ENCODE peak calls at places on chromosomes 5 and 9, in four cellular contexts. J is K562, F is GM12878, B is SK-N-SH. C is an unnamed sample.

GRCh38 chr9:33346564-33346963 is 55.8 kb downstream of the AQP7 start:
- DNase-seq in J (no peak), F (no peak), B (no peak), C (no peak)

GRCh38 chr9:127168756-127169506 is 46.5 kb upstream of the ANGPTL2 start:
- DNase-seq in F (no peak), J (peak; percentile 79), B (no peak), C (no peak)

GRCh38 chr5:77629553-77630245 is 8.8 kb downstream of the OTP start:
- DNase-seq in B (no peak), F (no peak), J (no peak), C (no peak)

GRCh38 chr5:95076395-95077165 is 208.3 kb downstream of the MCTP1 start:
- DNase-seq in J (no peak), F (no peak), B (no peak), C (no peak)

GRCh38 chr5:112479418-112479817 is 60.3 kb upstream of the EPB41L4A start:
- DNase-seq in J (no peak), F (no peak), B (no peak), C (no peak)

GRCh38 chr5:139952464-139953070 is 90.5 kb downstream of the NRG2 start:
- DNase-seq in B (no peak), F (no peak), J (no peak), C (no peak)

GRCh38 chr5:1274471-1274870 is 20.4 kb downstream of the TERT start:
- DNase-seq in F (no peak), B (no peak), J (no peak), C (no peak)

GRCh38 chr5:157571357-157571827 is 4.2 kb downstream of the ADAM19 start:
- DNase-seq in F (peak; percentile 75), B (no peak), J (peak; percentile 34), C (no peak)

GRCh38 chr5:59798862-59799667 is 94.5 kb downstream of the PDE4D start:
- DNase-seq in F (peak; percentile 60), J (no peak), B (no peak), C (no peak)

DNA sequence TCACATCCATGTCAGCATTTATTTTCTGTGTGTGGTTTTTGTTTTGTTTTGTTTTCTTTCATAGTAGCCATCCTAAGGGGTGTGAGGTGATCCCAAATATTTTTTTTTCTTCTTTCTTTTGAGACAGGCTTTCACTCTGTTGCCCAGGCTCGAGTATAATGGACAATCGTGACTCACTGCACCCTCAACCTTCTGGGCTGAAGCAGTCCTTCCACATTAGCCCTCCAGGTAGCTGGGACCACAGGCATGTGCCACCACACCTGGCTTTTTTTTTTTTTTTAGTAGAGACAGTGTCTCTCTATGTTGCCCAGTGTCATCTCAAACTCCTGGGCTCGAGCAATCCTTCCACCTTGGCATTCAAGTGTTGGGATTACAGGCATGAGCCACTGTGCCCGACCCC is 59.1 kb downstream of the CDC42SE2 start:
- DNase-seq in J (no peak), B (no peak), F (no peak), C (no peak)
- H3K4me1 ChIP-seq in J (no peaks in the 10 kb centered on the region), B (peaks cover 19% of the 10 kb centered on the region), F (no peaks in the 10 kb centered on the region), C (no peaks in the 10 kb centered on the region)

GRCh38 chr9:13952906-13953305 is 361.0 kb downstream of the NFIB start:
- DNase-seq in B (no peak), F (no peak), J (no peak), C (no peak)

GRCh38 chr9:13958672-13959071 is 355.3 kb downstream of the NFIB start:
- DNase-seq in F (no peak), B (no peak), J (no peak), C (no peak)

GRCh38 chr9:13960011-13960765 is 353.8 kb downstream of the NFIB start:
- DNase-seq in B (no peak), F (no peak), J (no peak), C (no peak)

GRCh38 chr9:13957089-13957488 is 356.9 kb downstream of the NFIB start:
- DNase-seq in B (no peak), F (no peak), J (no peak), C (no peak)

GRCh38 chr9:13956107-13956506 is 357.8 kb downstream of the NFIB start:
- DNase-seq in F (no peak), J (no peak), B (no peak), C (no peak)
- TF ChIP-seq GABPA in F (no peak), J (no peak), B (no peak), C (no peak)

DNA sequence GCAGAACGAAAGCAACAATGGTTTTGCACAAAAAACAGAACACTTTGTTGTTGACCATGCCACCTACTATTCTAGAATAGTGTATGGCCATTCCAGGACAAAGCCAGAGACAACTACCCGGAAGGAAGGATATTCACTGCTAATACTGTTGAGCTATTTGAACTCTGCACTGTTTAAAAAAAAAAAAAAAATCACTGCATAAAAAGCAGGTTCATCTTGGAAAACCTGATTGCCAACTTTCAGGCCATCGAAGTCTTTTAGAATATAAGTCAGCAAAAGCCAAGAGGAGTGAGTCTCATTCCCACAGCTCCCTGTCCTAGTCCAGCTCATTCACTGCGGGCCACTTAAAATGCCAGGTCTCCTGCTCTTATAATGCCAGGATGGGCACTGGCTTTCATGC is 4.0 kb downstream of the ENC1 start:
- DNase-seq in B (no peak), J (no peak), F (no peak), C (no peak)
- H3K4me1 ChIP-seq in B (peaks cover 29% of the 10 kb centered on the region), J (peaks cover 22% of the 10 kb centered on the region), F (peaks cover 28% of the 10 kb centered on the region), C (peaks cover 63% of the 10 kb centered on the region)

DNA sequence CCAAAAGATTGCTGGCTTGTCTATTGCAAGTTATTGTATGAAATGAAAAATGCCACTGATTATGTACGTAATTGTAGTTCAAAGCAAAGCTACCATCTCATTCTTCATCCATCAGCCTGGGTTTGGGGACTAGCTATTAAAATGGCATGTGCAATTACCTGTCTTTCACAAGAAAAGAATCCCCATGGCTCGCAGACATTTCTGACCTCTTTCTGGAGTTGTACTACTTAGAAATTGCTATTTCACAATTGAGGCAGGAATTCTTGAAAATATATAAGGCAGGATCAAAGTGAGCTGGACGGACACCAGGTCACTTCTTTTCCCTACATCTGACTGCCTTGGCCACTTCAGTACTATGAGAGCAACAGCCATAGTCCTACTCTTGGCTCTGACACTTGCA is at the start of gene SPINK9:
- DNase-seq in J (no peak), B (no peak), F (no peak), C (no peak)
- TF ChIP-seq GABPA in J (no peak), B (no peak), F (no peak), C (no peak)

GRCh38 chr9:95461448-95462381 is 55.1 kb downstream of the PTCH1 start:
- DNase-seq in J (no peak), B (no peak), F (no peak), C (no peak)

GRCh38 chr9:95463145-95464060 is 53.4 kb downstream of the PTCH1 start:
- DNase-seq in B (no peak), F (no peak), J (peak; percentile 16), C (no peak)

GRCh38 chr9:95460627-95461164 is 56.1 kb downstream of the PTCH1 start:
- DNase-seq in J (no peak), F (no peak), B (peak; percentile 69), C (no peak)

GRCh38 chr9:95459867-95460626 is 56.7 kb downstream of the PTCH1 start:
- DNase-seq in F (no peak), J (no peak), B (no peak), C (no peak)

GRCh38 chr9:95462419-95463121 is 54.2 kb downstream of the PTCH1 start:
- DNase-seq in B (peak; percentile 90), F (peak; percentile 94), J (peak; percentile 98), C (no peak)
- H3K4me1 ChIP-seq in B (peaks cover 13% of the 10 kb centered on the region), F (peaks cover 31% of the 10 kb centered on the region), J (peaks cover 24% of the 10 kb centered on the region), C (no peaks in the 10 kb centered on the region)

GRCh38 chr5:132364319-132364718 is 5.2 kb upstream of the SLC22A5 start:
- DNase-seq in F (no peak), B (no peak), J (no peak), C (no peak)

GRCh38 chr5:132358760-132359159 is 10.8 kb upstream of the SLC22A5 start:
- DNase-seq in F (no peak), B (no peak), J (no peak), C (no peak)

GRCh38 chr5:132363431-132364112 is 5.9 kb upstream of the SLC22A5 start:
- DNase-seq in J (peak; percentile 78), B (no peak), F (no peak), C (no peak)

GRCh38 chr5:132365213-132365612 is 4.3 kb upstream of the SLC22A5 start:
- DNase-seq in B (no peak), F (no peak), J (peak; percentile 65), C (peak; percentile 54)

GRCh38 chr5:132362086-132362485 is 7.4 kb upstream of the SLC22A5 start:
- DNase-seq in J (no peak), B (no peak), F (no peak), C (no peak)
- TF ChIP-seq GABPA in J (no peak), B (no peak), F (no peak), C (no peak)

DNA sequence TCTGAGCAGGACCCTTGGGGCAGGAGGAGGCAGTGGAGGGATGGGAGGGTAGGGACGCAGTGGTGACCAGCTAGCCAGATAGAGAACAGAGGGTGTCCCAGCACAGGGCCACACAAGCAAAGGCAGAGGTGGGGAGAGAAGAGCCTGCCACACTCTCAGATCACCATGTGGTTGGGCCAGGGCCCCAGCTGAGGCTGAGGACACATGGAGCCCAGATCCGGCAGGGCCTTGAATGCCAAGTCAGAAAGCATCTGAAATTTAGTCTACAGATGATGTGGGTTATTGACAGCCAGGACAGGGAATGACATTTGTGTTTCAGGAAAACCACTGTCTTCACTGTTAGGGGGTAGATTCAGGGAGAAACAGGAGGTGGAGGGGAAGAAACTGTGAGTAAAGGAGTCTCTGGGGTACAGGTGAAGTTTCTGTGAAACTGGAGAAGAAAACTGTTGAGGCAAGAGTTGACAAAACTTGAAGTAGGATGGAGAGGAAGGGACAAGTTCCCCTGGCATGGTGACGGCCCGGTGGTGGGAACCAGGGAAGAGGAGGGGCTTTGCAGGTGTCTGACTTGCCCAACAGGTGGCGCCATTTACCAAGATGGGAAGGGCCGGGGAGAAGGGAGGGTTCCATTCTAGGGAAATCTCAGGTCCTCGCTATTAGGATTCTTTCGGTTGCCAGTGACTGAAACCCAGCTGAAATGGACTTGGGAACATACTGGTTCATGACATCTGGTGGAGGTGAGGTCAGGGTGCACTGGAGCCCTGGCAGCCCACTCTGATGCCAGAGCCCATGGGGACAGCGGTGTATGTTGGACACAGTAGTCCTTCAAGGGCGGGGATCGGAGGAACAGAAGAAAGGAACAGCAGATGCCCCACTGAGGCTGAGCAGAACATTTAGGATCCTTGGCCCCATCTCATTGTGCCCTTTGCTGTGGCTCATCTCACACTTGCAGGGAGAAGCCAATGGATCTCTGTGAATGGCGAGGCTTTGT is 100.1 kb downstream of the KCNIP1 start:
- DNase-seq in B (peak; percentile 84), J (peak; percentile 69), F (no peak), C (peak; percentile 46)
- H3K4me1 ChIP-seq in B (no peaks in the 10 kb centered on the region), J (no peaks in the 10 kb centered on the region), F (no peaks in the 10 kb centered on the region), C (no peaks in the 10 kb centered on the region)

DNA sequence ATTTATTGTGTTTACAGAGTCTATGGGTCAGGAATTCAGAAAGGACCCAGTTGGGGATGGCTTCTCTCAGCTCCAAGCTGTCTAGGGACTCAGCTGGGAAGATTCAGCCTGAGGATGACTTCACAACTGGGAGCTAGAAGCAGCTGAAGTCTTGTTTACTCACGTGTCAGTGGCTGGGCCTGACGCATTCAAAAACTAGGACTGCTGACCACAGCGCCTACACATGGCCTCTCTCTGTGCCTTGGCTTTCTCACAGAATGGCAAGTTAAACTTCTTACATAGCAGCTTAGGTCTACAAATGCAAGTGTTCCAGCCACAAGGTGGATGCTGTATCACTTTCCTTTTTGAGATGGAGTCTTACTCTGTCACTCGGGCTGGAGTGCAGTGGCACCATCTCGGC is 16.3 kb upstream of the PPP2CA start:
- DNase-seq in F (no peak), B (no peak), J (peak; percentile 37), C (peak; percentile 67)
- TF ChIP-seq GABPA in F (no peak), B (no peak), J (no peak), C (no peak)

C was measured in HepG2.